ENCODE peak calls at places on chromosomes 11 and 22, in six cellular contexts. U is lower lobe of right lung, Q is sigmoid colon, X is H9, W is heart right ventricle, S is esophagus squamous epithelium. R is an unnamed sample.

GRCh38 chr11:63491240-63491587 is 247 bp upstream of the PLAAT5 start:
- DNase-seq in U (no peak), Q (no peak), X (no peak), W (no peak), S (no peak), R (no peak)

GRCh38 chr11:100964400-100964799 is 165.2 kb downstream of the PGR start:
- DNase-seq in U (no peak), Q (no peak), X (no peak), W (no peak), S (no peak), R (no peak)

GRCh38 chr11:9581556-9582161 is 8.2 kb downstream of the WEE1 start:
- DNase-seq in U (no peak), Q (no peak), X (no peak), W (no peak), S (no peak), R (no peak)

GRCh38 chr22:47695176-47695575 is 932.7 kb downstream of the TBC1D22A start:
- DNase-seq in U (no peak), Q (no peak), X (no peak), W (no peak), S (no peak), R (no peak)

GRCh38 chr11:115740365-115740764 is 236.2 kb upstream of the CADM1 start:
- DNase-seq in U (no peak), Q (no peak), X (no peak), W (no peak), S (no peak), R (no peak)

GRCh38 chr11:76455331-76455730 is 10.5 kb downstream of the EMSY start:
- DNase-seq in U (no peak), Q (no peak), X (peak; percentile 83), W (no peak), S (no peak), R (no peak)

GRCh38 chr11:35740061-35740824 is 77.7 kb downstream of the TRIM44 start:
- DNase-seq in U (no peak), Q (no peak), X (no peak), W (no peak), S (no peak), R (no peak)

GRCh38 chr22:47175151-47175760 is 412.8 kb downstream of the TBC1D22A start:
- DNase-seq in U (no peak), Q (peak; percentile 81), X (peak; percentile 19), W (no peak), S (no peak), R (peak; percentile 38)

GRCh38 chr11:114058026-114058706 is 1.3 kb upstream of the ZBTB16 start:
- DNase-seq in U (peak; percentile 76), Q (peak; percentile 84), X (peak; percentile 43), W (no peak), S (no peak), R (peak; percentile 83)

GRCh38 chr11:131624526-131624925 is 254.1 kb downstream of the NTM start:
- DNase-seq in U (no peak), Q (no peak), X (no peak), W (no peak), S (no peak), R (no peak)

GRCh38 chr22:35952576-35952975 is 76.0 kb downstream of the RBFOX2 start:
- DNase-seq in U (no peak), Q (no peak), X (no peak), W (no peak), S (no peak), R (no peak)

GRCh38 chr11:96014234-96014633 is 90.3 kb upstream of the MTMR2 start:
- DNase-seq in U (no peak), Q (no peak), X (no peak), W (no peak), S (no peak), R (no peak)

GRCh38 chr11:26649884-26650283 is 72.0 kb downstream of the SLC5A12 start:
- DNase-seq in U (no peak), Q (peak; percentile 64), X (peak; percentile 64), W (peak; percentile 14), S (no peak), R (no peak)

GRCh38 chr22:25817092-25817943 is 75.3 kb downstream of the MYO18B start:
- DNase-seq in U (no peak), Q (no peak), X (no peak), W (no peak), S (no peak), R (no peak)

GRCh38 chr11:11876458-11876857 is 34.7 kb downstream of the USP47 start:
- DNase-seq in U (no peak), Q (no peak), X (peak; percentile 50), W (no peak), S (no peak), R (no peak)

GRCh38 chr11:112238041-112238440 is 11.8 kb downstream of the PTS start:
- DNase-seq in U (no peak), Q (no peak), X (no peak), W (no peak), S (no peak), R (no peak)

GRCh38 chr11:98307827-98308491 is 712.8 kb upstream of the CNTN5 start:
- DNase-seq in U (no peak), Q (no peak), X (no peak), W (no peak), S (no peak), R (no peak)

GRCh38 chr11:96267490-96268010 is 75.4 kb downstream of the MAML2 start:
- DNase-seq in U (no peak), Q (no peak), X (no peak), W (no peak), S (no peak), R (no peak)

GRCh38 chr11:1826552-1827094 is 8.2 kb upstream of the SYT8 start:
- DNase-seq in U (peak; percentile 65), Q (peak; percentile 64), X (peak; percentile 58), W (no peak), S (no peak), R (peak; percentile 68)

GRCh38 chr11:1825785-1826451 is 8.9 kb upstream of the SYT8 start:
- DNase-seq in U (peak; percentile 37), Q (no peak), X (no peak), W (no peak), S (no peak), R (no peak)

GRCh38 chr11:1827931-1828330 is 6.9 kb upstream of the SYT8 start:
- DNase-seq in U (peak; percentile 36), Q (no peak), X (no peak), W (peak; percentile 1), S (no peak), R (no peak)

GRCh38 chr11:1828542-1828941 is 6.2 kb upstream of the SYT8 start:
- DNase-seq in U (peak; percentile 30), Q (no peak), X (no peak), W (peak; percentile 1), S (no peak), R (no peak)

GRCh38 chr11:1827095-1827797 is 7.5 kb upstream of the SYT8 start:
- DNase-seq in U (peak; percentile 79), Q (peak; percentile 72), X (no peak), W (peak; percentile 64), S (no peak), R (peak; percentile 51)
- TF ChIP-seq CTCF in U (no peak), Q (no peak), X (no peak), W (no peak), S (no peak), R (no peak)

GRCh38 chr11:65580031-65580692 is 4.3 kb downstream of the EHBP1L1 start:
- DNase-seq in U (no peak), Q (no peak), X (no peak), W (no peak), S (no peak), R (no peak)

GRCh38 chr11:65578134-65578533 is 2.3 kb downstream of the EHBP1L1 start:
- DNase-seq in U (no peak), Q (peak; percentile 61), X (no peak), W (no peak), S (no peak), R (no peak)

GRCh38 chr11:65578667-65579066 is 2.8 kb downstream of the EHBP1L1 start:
- DNase-seq in U (no peak), Q (no peak), X (no peak), W (no peak), S (no peak), R (no peak)

GRCh38 chr11:65580756-65581155 is 4.9 kb downstream of the EHBP1L1 start:
- DNase-seq in U (no peak), Q (no peak), X (no peak), W (no peak), S (no peak), R (no peak)

GRCh38 chr11:65579291-65579690 is 3.4 kb downstream of the EHBP1L1 start:
- DNase-seq in U (no peak), Q (no peak), X (no peak), W (no peak), S (no peak), R (no peak)
- H3K27ac ChIP-seq in U (no peak overlapping the region), Q (peak overlapping the region; percentile 98), X (no peak overlapping the region), W (no peak overlapping the region), S (peak overlapping the region; percentile 97), R (peak overlapping the region; percentile 99)

DNA sequence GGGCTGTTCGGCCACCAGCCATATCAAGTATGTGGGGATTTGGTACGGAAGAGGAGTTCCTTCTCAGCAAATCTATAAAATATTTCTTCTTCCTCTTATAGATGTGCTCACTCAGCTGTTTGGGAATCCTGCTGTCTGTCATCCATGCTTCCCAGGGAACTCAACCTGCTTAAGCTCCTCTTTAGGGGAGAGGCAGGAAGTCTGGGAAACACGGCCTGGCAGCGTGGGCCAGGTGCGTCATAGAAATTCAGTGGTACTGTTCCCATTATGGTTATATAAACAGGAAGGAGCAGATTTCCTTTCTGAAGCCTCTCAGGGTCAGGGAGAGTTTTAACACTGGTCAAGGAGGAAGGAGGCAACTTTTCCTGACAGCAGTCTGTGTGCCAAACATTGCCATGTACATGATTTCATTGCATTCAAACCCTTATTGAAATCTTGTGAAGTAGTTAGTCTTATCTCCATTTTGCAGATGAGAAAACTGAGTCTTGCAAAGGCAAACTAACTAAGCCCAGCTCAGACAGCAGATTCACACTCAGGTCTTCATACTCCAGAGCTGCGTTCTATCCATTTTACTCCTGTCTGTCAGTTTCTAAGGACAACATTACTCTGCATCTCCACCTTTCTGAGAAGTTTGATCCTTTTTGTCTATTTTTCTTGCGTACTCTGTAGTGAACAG is 35.4 kb upstream of the AMOTL1 start:
- DNase-seq in U (peak; percentile 57), Q (peak; percentile 78), X (no peak), W (peak; percentile 78), S (no peak), R (no peak)
- H3K4me1 ChIP-seq in U (peaks cover 11% of the 10 kb centered on the region), Q (peaks cover 20% of the 10 kb centered on the region), X (peaks cover 19% of the 10 kb centered on the region), W (peaks cover 44% of the 10 kb centered on the region), S (peaks cover 4% of the 10 kb centered on the region), R (no peaks in the 10 kb centered on the region)

GRCh38 chr22:49702068-49702397 is 125.6 kb downstream of the BRD1 start:
- DNase-seq in U (no peak), Q (no peak), X (no peak), W (no peak), S (no peak), R (peak; percentile 8)
- TF ChIP-seq CTCF in U (no peak), Q (no peak), X (no peak), W (no peak), S (no peak), R (no peak)

GRCh38 chr11:122354029-122354697 is 238.1 kb upstream of the BLID start:
- DNase-seq in U (no peak), Q (no peak), X (no peak), W (no peak), S (no peak), R (no peak)
- H3K27ac ChIP-seq in U (peak overlapping the region; percentile 12), Q (no peak overlapping the region), X (no peak overlapping the region), W (peak overlapping the region; percentile 12), S (no peak overlapping the region), R (peak overlapping the region; percentile 69)

GRCh38 chr11:67369801-67370284 is 3.6 kb downstream of the CLCF1 start:
- DNase-seq in U (no peak), Q (peak; percentile 80), X (no peak), W (no peak), S (no peak), R (no peak)
- H3K4me1 ChIP-seq in U (peaks cover 79% of the 10 kb centered on the region), Q (peaks cover 94% of the 10 kb centered on the region), X (peaks cover 7% of the 10 kb centered on the region), W (peaks cover 38% of the 10 kb centered on the region), S (peaks cover 66% of the 10 kb centered on the region), R (peaks cover 40% of the 10 kb centered on the region)

R was measured in ascending aorta.